ENCODE peak calls at places on chromosomes 2 and 18, in six cellular contexts. E is left ventricle myocardium superior; O is GM23248; I is coronary artery; L is NAMALWA; G is stimulated activated CD8-positive, alpha-beta memory T cell treated with anti-CD3 and anti-CD28 coated beads, Interleukin-12 subunit alpha, Interleukin-12 subunit beta, amount 100 ng/mL, for 1 hour. C is an unnamed sample.

GRCh38 chr2:17303496-17303895 is 214.7 kb downstream of the RAD51AP2 start:
- DNase-seq in I (no peak), G (no peak), L (no peak), E (no peak), O (peak), C (no peak)

GRCh38 chr2:200862532-200863000 is 1.9 kb downstream of the CLK1 start:
- DNase-seq in O (peak), E (no peak), I (no peak), G (peak), L (peak), C (no peak)

GRCh38 chr2:27225526-27225925 is 8.4 kb downstream of the CAD start:
- DNase-seq in G (no peak), I (no peak), O (no peak), E (no peak), L (no peak), C (no peak)

GRCh38 chr2:181656450-181657261 is at the start of gene CERKL:
- DNase-seq in I (no peak), G (no peak), L (no peak), O (peak), E (peak), C (peak)

GRCh38 chr2:121021685-121022084 is 263.3 kb downstream of the TFCP2L1 start:
- DNase-seq in G (no peak), E (no peak), I (no peak), L (no peak), O (no peak), C (no peak)

GRCh38 chr18:39624934-39625333 is 2059.3 kb upstream of the CELF4 start:
- DNase-seq in G (no peak), E (no peak), L (no peak), O (peak), I (no peak), C (no peak)

GRCh38 chr18:32318581-32318980 is 128.7 kb downstream of the MEP1B start:
- DNase-seq in G (no peak), O (peak), L (no peak), E (no peak), I (no peak), C (no peak)

GRCh38 chr2:128564131-128564530 is 245.5 kb upstream of the HS6ST1 start:
- DNase-seq in L (no peak), O (no peak), I (no peak), E (no peak), G (no peak), C (no peak)

GRCh38 chr18:79490593-79491551 is 95.1 kb downstream of the NFATC1 start:
- DNase-seq in I (no peak), O (no peak), L (no peak), G (no peak), E (no peak), C (no peak)

GRCh38 chr2:17557596-17557995 is 17.1 kb downstream of the VSNL1 start:
- DNase-seq in I (no peak), E (no peak), G (no peak), L (no peak), O (no peak), C (no peak)

GRCh38 chr2:64607381-64607780 is 46.3 kb downstream of the SERTAD2 start:
- DNase-seq in E (no peak), L (no peak), O (no peak), G (no peak), I (no peak), C (no peak)

GRCh38 chr18:55031979-55032378 is 72.7 kb upstream of the CCDC68 start:
- DNase-seq in L (no peak), I (no peak), G (no peak), E (no peak), O (no peak), C (no peak)

GRCh38 chr2:240966906-240967680 is 31.3 kb upstream of the SNED1 start:
- DNase-seq in I (no peak), O (no peak), E (peak), L (no peak), G (no peak), C (no peak)

GRCh38 chr2:1644427-1644826 is 99.9 kb downstream of the PXDN start:
- DNase-seq in O (no peak), E (peak), I (peak), L (no peak), G (no peak), C (no peak)

GRCh38 chr2:159042115-159042850 is 73.8 kb downstream of the TANC1 start:
- DNase-seq in I (no peak), G (no peak), E (peak), L (no peak), O (no peak), C (no peak)